ENCODE peak calls at places on chromosomes 13 and 19, in four cellular contexts. One of them, this sample, is unnamed.

GRCh38 chr13:28320884-28321574 is 173.9 kb downstream of the FLT1 start:
- DNase-seq in K562: no peak
- DNase-seq in HepG2: peak; percentile 36
- DNase-seq in WTC11: no peak
- DNase-seq in this sample: no peak

GRCh38 chr19:21335721-21336120 is 6.5 kb upstream of the ZNF708 start:
- DNase-seq in K562: no peak
- DNase-seq in HepG2: no peak
- DNase-seq in WTC11: no peak
- DNase-seq in this sample: no peak

GRCh38 chr13:114129649-114130062 is 2.8 kb downstream of the RASA3 start:
- DNase-seq in K562: no peak
- DNase-seq in HepG2: no peak
- DNase-seq in WTC11: no peak
- DNase-seq in this sample: no peak

GRCh38 chr19:9323557-9323918 is 441 bp upstream of the ZNF559 start:
- DNase-seq in K562: peak; percentile 75
- DNase-seq in HepG2: peak; percentile 81
- DNase-seq in WTC11: peak; percentile 36
- DNase-seq in this sample: peak; percentile 32

GRCh38 chr19:38018694-38019426 is 111.9 kb downstream of the SIPA1L3 start:
- DNase-seq in K562: no peak
- DNase-seq in HepG2: no peak
- DNase-seq in WTC11: no peak
- DNase-seq in this sample: no peak

GRCh38 chr19:51417107-51417806 is at the start of gene SIGLEC10:
- DNase-seq in K562: peak; percentile 48
- DNase-seq in HepG2: no peak
- DNase-seq in WTC11: peak; percentile 31
- DNase-seq in this sample: no peak

GRCh38 chr19:41767105-41767504 is 11.8 kb downstream of the CEACAM6 start:
- DNase-seq in K562: no peak
- DNase-seq in HepG2: no peak
- DNase-seq in WTC11: no peak
- DNase-seq in this sample: no peak

GRCh38 chr19:29871143-29871542 is 59.4 kb downstream of the CCNE1 start:
- DNase-seq in K562: no peak
- DNase-seq in HepG2: no peak
- DNase-seq in WTC11: no peak
- DNase-seq in this sample: no peak

GRCh38 chr13:94419304-94419943 is 60.1 kb downstream of the DCT start:
- DNase-seq in K562: peak; percentile 12
- DNase-seq in HepG2: no peak
- DNase-seq in WTC11: no peak
- DNase-seq in this sample: no peak

GRCh38 chr13:29924482-29924884 is 74.1 kb upstream of the UBL3 start:
- DNase-seq in K562: no peak
- DNase-seq in HepG2: peak; percentile 44
- DNase-seq in WTC11: no peak
- DNase-seq in this sample: no peak

GRCh38 chr19:35330475-35330874 is 1.5 kb downstream of the CD22 start:
- DNase-seq in K562: no peak
- DNase-seq in HepG2: no peak
- DNase-seq in WTC11: no peak
- DNase-seq in this sample: peak; percentile 93

GRCh38 chr19:41350735-41351338 is 2.9 kb downstream of the TGFB1 start:
- DNase-seq in K562: peak; percentile 91
- DNase-seq in HepG2: no peak
- DNase-seq in WTC11: no peak
- DNase-seq in this sample: no peak

GRCh38 chr13:23703241-23703640 is 133.0 kb downstream of the TNFRSF19 start:
- DNase-seq in K562: no peak
- DNase-seq in HepG2: no peak
- DNase-seq in WTC11: no peak
- DNase-seq in this sample: no peak

GRCh38 chr13:23697772-23698313 is 127.6 kb downstream of the TNFRSF19 start:
- DNase-seq in K562: no peak
- DNase-seq in HepG2: no peak
- DNase-seq in WTC11: no peak
- DNase-seq in this sample: no peak

GRCh38 chr13:23701191-23701590 is 131.0 kb downstream of the TNFRSF19 start:
- DNase-seq in K562: no peak
- DNase-seq in HepG2: no peak
- DNase-seq in WTC11: no peak
- DNase-seq in this sample: no peak

GRCh38 chr13:23699271-23699670 is 129.1 kb downstream of the TNFRSF19 start:
- DNase-seq in K562: no peak
- DNase-seq in HepG2: no peak
- DNase-seq in WTC11: no peak
- DNase-seq in this sample: no peak

GRCh38 chr13:23701646-23702045 is 131.4 kb downstream of the TNFRSF19 start:
- DNase-seq in K562: no peak
- DNase-seq in HepG2: no peak
- DNase-seq in WTC11: no peak
- DNase-seq in this sample: no peak
- TF ChIP-seq CREM in K562: no peak
- TF ChIP-seq CREM in HepG2: no peak
- TF ChIP-seq CREM in WTC11: no peak
- TF ChIP-seq CREM in this sample: no peak

GRCh38 chr19:17796838-17797168 is 1.9 kb downstream of the B3GNT3 start:
- DNase-seq in K562: no peak
- DNase-seq in HepG2: no peak
- DNase-seq in WTC11: no peak
- DNase-seq in this sample: no peak

GRCh38 chr19:17796013-17796837 is 1.3 kb downstream of the B3GNT3 start:
- DNase-seq in K562: no peak
- DNase-seq in HepG2: peak; percentile 45
- DNase-seq in WTC11: no peak
- DNase-seq in this sample: no peak

GRCh38 chr19:17795495-17795856 is 538 bp downstream of the B3GNT3 start:
- DNase-seq in K562: no peak
- DNase-seq in HepG2: no peak
- DNase-seq in WTC11: no peak
- DNase-seq in this sample: no peak

GRCh38 chr19:17794731-17795494 is at the start of gene B3GNT3:
- DNase-seq in K562: peak; percentile 77
- DNase-seq in HepG2: peak; percentile 46
- DNase-seq in WTC11: peak; percentile 75
- DNase-seq in this sample: no peak

GRCh38 chr19:17797397-17798201 is 2.7 kb downstream of the B3GNT3 start:
- DNase-seq in K562: no peak
- DNase-seq in HepG2: peak; percentile 95
- DNase-seq in WTC11: no peak
- DNase-seq in this sample: no peak
- TF ChIP-seq CREM in K562: no peak
- TF ChIP-seq CREM in HepG2: peak; percentile 45
- TF ChIP-seq CREM in WTC11: no peak
- TF ChIP-seq CREM in this sample: no peak

GRCh38 chr13:31377946-31378345 is 178.2 kb downstream of the B3GLCT start:
- DNase-seq in K562: no peak
- DNase-seq in HepG2: no peak
- DNase-seq in WTC11: no peak
- DNase-seq in this sample: no peak

GRCh38 chr13:31367410-31367809 is 167.6 kb downstream of the B3GLCT start:
- DNase-seq in K562: no peak
- DNase-seq in HepG2: no peak
- DNase-seq in WTC11: no peak
- DNase-seq in this sample: no peak

GRCh38 chr13:31374682-31375081 is 174.9 kb downstream of the B3GLCT start:
- DNase-seq in K562: peak; percentile 5
- DNase-seq in HepG2: no peak
- DNase-seq in WTC11: no peak
- DNase-seq in this sample: no peak

GRCh38 chr13:31369213-31369612 is 169.4 kb downstream of the B3GLCT start:
- DNase-seq in K562: no peak
- DNase-seq in HepG2: no peak
- DNase-seq in WTC11: no peak
- DNase-seq in this sample: no peak

GRCh38 chr13:31372454-31372853 is 172.7 kb downstream of the B3GLCT start:
- DNase-seq in K562: peak; percentile 1
- DNase-seq in HepG2: no peak
- DNase-seq in WTC11: no peak
- DNase-seq in this sample: no peak
- TF ChIP-seq CREM in K562: no peak
- TF ChIP-seq CREM in HepG2: no peak
- TF ChIP-seq CREM in WTC11: no peak
- TF ChIP-seq CREM in this sample: no peak

GRCh38 chr19:2061093-2061935 is 10.3 kb upstream of the MKNK2 start:
- DNase-seq in K562: peak; percentile 100
- DNase-seq in HepG2: peak; percentile 97
- DNase-seq in WTC11: peak; percentile 99
- DNase-seq in this sample: peak; percentile 86

GRCh38 chr19:2057484-2058469 is 6.7 kb upstream of the MKNK2 start:
- DNase-seq in K562: no peak
- DNase-seq in HepG2: no peak
- DNase-seq in WTC11: no peak
- DNase-seq in this sample: no peak

GRCh38 chr19:2058570-2059421 is 7.8 kb upstream of the MKNK2 start:
- DNase-seq in K562: no peak
- DNase-seq in HepG2: no peak
- DNase-seq in WTC11: no peak
- DNase-seq in this sample: no peak

GRCh38 chr19:2061936-2062729 is 11.1 kb upstream of the MKNK2 start:
- DNase-seq in K562: peak; percentile 55
- DNase-seq in HepG2: peak; percentile 33
- DNase-seq in WTC11: no peak
- DNase-seq in this sample: no peak

GRCh38 chr19:2059422-2060201 is 8.6 kb upstream of the MKNK2 start:
- DNase-seq in K562: peak; percentile 89
- DNase-seq in HepG2: peak; percentile 89
- DNase-seq in WTC11: no peak
- DNase-seq in this sample: no peak
- TF ChIP-seq CREM in K562: peak; percentile 27
- TF ChIP-seq CREM in HepG2: peak; percentile 54
- TF ChIP-seq CREM in WTC11: no peak
- TF ChIP-seq CREM in this sample: no peak

DNA sequence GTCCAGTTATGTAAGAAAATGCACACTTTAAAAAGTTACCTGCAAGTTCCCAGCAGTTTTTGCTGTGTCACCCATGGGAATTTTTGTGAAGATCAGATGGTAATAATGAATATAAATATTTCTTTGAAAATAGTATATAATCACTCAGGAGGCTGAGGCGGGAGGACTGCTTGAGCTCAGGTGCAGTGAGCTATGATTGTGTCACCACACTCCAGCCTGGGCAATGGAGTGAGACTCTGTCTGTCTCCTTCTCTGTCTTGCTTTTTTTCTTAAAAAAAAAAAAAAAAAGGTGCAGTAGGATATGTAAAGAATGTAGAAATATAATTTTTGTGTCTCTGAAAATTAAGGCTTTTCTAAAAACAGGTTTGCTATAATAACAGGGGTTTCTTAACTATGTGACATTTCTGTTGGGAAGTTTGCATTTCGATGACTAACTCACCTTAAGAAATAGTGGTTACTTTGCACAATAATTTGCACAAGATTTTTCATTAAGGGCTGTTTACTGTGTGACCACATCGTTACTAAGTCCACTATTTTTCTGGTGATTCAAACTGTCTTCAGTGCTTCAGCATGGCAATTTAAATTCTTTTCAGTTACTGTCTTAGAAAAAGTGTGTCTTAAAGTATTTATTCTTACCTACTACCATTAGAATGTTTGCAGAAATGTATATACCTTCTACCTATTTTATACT is 37.3 kb downstream of the DNAJC3 start:
- DNase-seq in K562: no peak
- DNase-seq in HepG2: no peak
- DNase-seq in WTC11: no peak
- DNase-seq in this sample: no peak
- TF ChIP-seq CREM in K562: no peak
- TF ChIP-seq CREM in HepG2: no peak
- TF ChIP-seq CREM in WTC11: no peak
- TF ChIP-seq CREM in this sample: no peak

GRCh38 chr13:88526186-88526852 is 855.1 kb downstream of the SLITRK5 start:
- DNase-seq in K562: no peak
- DNase-seq in HepG2: no peak
- DNase-seq in WTC11: peak; percentile 15
- DNase-seq in this sample: no peak
- TF ChIP-seq CREM in K562: no peak
- TF ChIP-seq CREM in HepG2: no peak
- TF ChIP-seq CREM in WTC11: no peak
- TF ChIP-seq CREM in this sample: no peak

GRCh38 chr13:99545979-99546378 is 44.7 kb downstream of the TM9SF2 start:
- DNase-seq in K562: no peak
- DNase-seq in HepG2: no peak
- DNase-seq in WTC11: no peak
- DNase-seq in this sample: no peak
- TF ChIP-seq CREM in K562: no peak
- TF ChIP-seq CREM in HepG2: no peak
- TF ChIP-seq CREM in WTC11: no peak
- TF ChIP-seq CREM in this sample: no peak

GRCh38 chr19:1122972-1123363 is 19.2 kb downstream of the GPX4 start:
- DNase-seq in K562: peak; percentile 88
- DNase-seq in HepG2: peak; percentile 29
- DNase-seq in WTC11: peak; percentile 97
- DNase-seq in this sample: no peak
- TF ChIP-seq CREM in K562: peak; percentile 32
- TF ChIP-seq CREM in HepG2: no peak
- TF ChIP-seq CREM in WTC11: no peak
- TF ChIP-seq CREM in this sample: no peak

This sample was measured in GM12878.